ENCODE peak calls at places on chromosomes 4 and X, in nine cellular contexts. B is MCF 10A; L is NCI-H187; U is LoVo; P is stimulated activated CD4-positive, alpha-beta T cell treated with anti-CD3 and anti-CD28 coated beads, Interleukin-4, amount 100 ng/mL, for 1 hour; G is brain microvascular endothelial cell; D is renal cortical epithelial cell; S is MG63; Y is stimulated activated CD8-positive, alpha-beta memory T cell treated with anti-CD3 and anti-CD28 coated beads, Interleukin-4, amount 100 ng/mL, for 4 hours. K is an unnamed sample.

GRCh38 chr4:2260336-2261109 is 1.4 kb downstream of the MXD4 start:
- DNase-seq in B (no peak), L (no peak), U (no peak), P (peak), G (no peak), D (no peak), S (no peak), Y (no peak), K (peak)

GRCh38 chr4:3145251-3145908 is 70.9 kb downstream of the HTT start:
- DNase-seq in B (no peak), L (no peak), U (no peak), P (no peak), G (no peak), D (peak), S (no peak), Y (no peak), K (no peak)

GRCh38 chrX:68684291-68684918 is 36.9 kb downstream of the STARD8 start:
- DNase-seq in B (no peak), L (no peak), U (no peak), P (peak), G (no peak), D (no peak), S (no peak), Y (no peak), K (no peak)

GRCh38 chr4:68589790-68590189 is 13.7 kb upstream of the UGT2B17 start:
- DNase-seq in B (no peak), L (no peak), U (no peak), P (no peak), G (no peak), D (peak), S (no peak), Y (no peak), K (no peak)

GRCh38 chrX:129701624-129702069 is 37.1 kb upstream of the XPNPEP2 start:
- DNase-seq in B (no peak), L (no peak), U (no peak), P (no peak), G (peak), D (no peak), S (peak), Y (no peak), K (no peak)

GRCh38 chr4:10015140-10015753 is 6.0 kb downstream of the SLC2A9 start:
- DNase-seq in B (peak), L (peak), U (peak), P (no peak), G (peak), D (peak), S (peak), Y (no peak), K (no peak)

GRCh38 chr4:37873383-37873782 is 17.5 kb upstream of the TBC1D1 start:
- DNase-seq in B (peak), L (no peak), U (peak), P (no peak), G (peak), D (peak), S (no peak), Y (no peak), K (no peak)

GRCh38 chr4:70734168-70734954 is 12.6 kb downstream of the RUFY3 start:
- DNase-seq in B (peak), L (no peak), U (peak), P (no peak), G (peak), D (peak), S (peak), Y (no peak), K (peak)

GRCh38 chr4:120228086-120228485 is 161.4 kb upstream of the MAD2L1 start:
- DNase-seq in B (peak), L (no peak), U (no peak), P (no peak), G (no peak), D (peak), S (no peak), Y (no peak), K (no peak)

GRCh38 chrX:68685722-68686683 is 38.5 kb downstream of the STARD8 start:
- DNase-seq in B (no peak), L (no peak), U (no peak), P (peak), G (peak), D (peak), S (peak), Y (no peak), K (peak)

GRCh38 chrX:140034916-140035315 is 69.6 kb upstream of the CXorf66 start:
- DNase-seq in B (peak), L (no peak), U (no peak), P (no peak), G (no peak), D (no peak), S (no peak), Y (no peak), K (no peak)

GRCh38 chr4:128416921-128417320 is 129.3 kb upstream of the PGRMC2 start:
- DNase-seq in B (peak), L (no peak), U (no peak), P (no peak), G (peak), D (no peak), S (no peak), Y (no peak), K (no peak)

GRCh38 chrX:101430457-101431078 is 22.5 kb downstream of the HNRNPH2 start:
- DNase-seq in B (no peak), L (no peak), U (no peak), P (no peak), G (peak), D (peak), S (no peak), Y (no peak), K (no peak)

GRCh38 chr4:144374065-144374464 is 233.5 kb upstream of the GYPA start:
- DNase-seq in B (no peak), L (peak), U (no peak), P (no peak), G (no peak), D (no peak), S (no peak), Y (no peak), K (no peak)

GRCh38 chr4:41991916-41992767 is 1.8 kb downstream of the SLC30A9 start:
- DNase-seq in B (peak), L (no peak), U (peak), P (no peak), G (no peak), D (no peak), S (peak), Y (no peak), K (no peak)

GRCh38 chr4:81351653-81352455 is 119.9 kb downstream of the RASGEF1B start:
- DNase-seq in B (peak), L (peak), U (peak), P (peak), G (peak), D (peak), S (peak), Y (peak), K (peak)

GRCh38 chr4:73417973-73418372 is 13.9 kb downstream of the ALB start:
- DNase-seq in B (peak), L (no peak), U (no peak), P (no peak), G (peak), D (peak), S (no peak), Y (no peak), K (no peak)

GRCh38 chr4:24516926-24517325 is 67.4 kb downstream of the DHX15 start:
- DNase-seq in B (no peak), L (no peak), U (no peak), P (no peak), G (no peak), D (no peak), S (no peak), Y (no peak), K (no peak)

GRCh38 chrX:31604629-31605221 is 532.9 kb upstream of the FTHL17 start:
- DNase-seq in B (no peak), L (no peak), U (no peak), P (no peak), G (no peak), D (no peak), S (no peak), Y (no peak), K (no peak)

GRCh38 chr4:128353791-128354190 is 66.2 kb upstream of the PGRMC2 start:
- DNase-seq in B (peak), L (no peak), U (no peak), P (no peak), G (no peak), D (no peak), S (no peak), Y (no peak), K (no peak)

GRCh38 chrX:84188320-84188834 is 378 bp upstream of the RPS6KA6 start:
- DNase-seq in B (no peak), L (peak), U (no peak), P (peak), G (peak), D (peak), S (no peak), Y (no peak), K (peak)

GRCh38 chrX:18893536-18893935 is 90.4 kb downstream of the PHKA2 start:
- DNase-seq in B (no peak), L (no peak), U (no peak), P (no peak), G (no peak), D (no peak), S (no peak), Y (no peak), K (no peak)

GRCh38 chrX:153762636-153763173 is 1.3 kb upstream of the PLXNB3 start:
- DNase-seq in B (no peak), L (no peak), U (no peak), P (no peak), G (no peak), D (no peak), S (no peak), Y (no peak), K (no peak)

GRCh38 chr4:108601517-108601916 is 18.9 kb upstream of the RPL34 start:
- DNase-seq in B (no peak), L (no peak), U (no peak), P (no peak), G (no peak), D (no peak), S (no peak), Y (no peak), K (no peak)

GRCh38 chr4:82467442-82467841 is 37.1 kb downstream of the ENOPH1 start:
- DNase-seq in B (no peak), L (no peak), U (no peak), P (no peak), G (no peak), D (peak), S (no peak), Y (no peak), K (no peak)

GRCh38 chr4:19455196-19455595 is 796.5 kb upstream of the SLIT2 start:
- DNase-seq in B (no peak), L (no peak), U (no peak), P (no peak), G (no peak), D (no peak), S (no peak), Y (no peak), K (no peak)

GRCh38 chrX:155028749-155029360 is 2.2 kb downstream of the FUNDC2 start:
- DNase-seq in B (peak), L (no peak), U (no peak), P (no peak), G (peak), D (peak), S (no peak), Y (no peak), K (no peak)

GRCh38 chrX:18895157-18895952 is 88.6 kb downstream of the PHKA2 start:
- DNase-seq in B (peak), L (no peak), U (no peak), P (no peak), G (peak), D (no peak), S (no peak), Y (no peak), K (no peak)

GRCh38 chr4:76194325-76194724 is 19.3 kb downstream of the SCARB2 start:
- DNase-seq in B (peak), L (no peak), U (no peak), P (no peak), G (peak), D (peak), S (peak), Y (no peak), K (no peak)

GRCh38 chr4:47390438-47391125 is 72.9 kb downstream of the COMMD8 start:
- DNase-seq in B (no peak), L (no peak), U (no peak), P (no peak), G (peak), D (no peak), S (no peak), Y (no peak), K (no peak)

GRCh38 chrX:130336531-130336930 is 3.2 kb upstream of the SLC25A14 start:
- DNase-seq in B (no peak), L (no peak), U (no peak), P (no peak), G (no peak), D (no peak), S (no peak), Y (no peak), K (no peak)

GRCh38 chrX:153906126-153906917 is 1.8 kb downstream of the AVPR2 start:
- DNase-seq in B (no peak), L (no peak), U (no peak), P (no peak), G (no peak), D (no peak), S (no peak), Y (no peak), K (no peak)

GRCh38 chr4:7262134-7262533 is 69.8 kb downstream of the SORCS2 start:
- DNase-seq in B (no peak), L (no peak), U (no peak), P (no peak), G (no peak), D (no peak), S (no peak), Y (no peak), K (no peak)

GRCh38 chr4:140952709-140953108 is 180.6 kb downstream of the RNF150 start:
- DNase-seq in B (peak), L (no peak), U (no peak), P (no peak), G (peak), D (no peak), S (no peak), Y (no peak), K (no peak)

GRCh38 chr4:16952896-16953605 is 54.6 kb upstream of the LDB2 start:
- DNase-seq in B (no peak), L (no peak), U (no peak), P (no peak), G (no peak), D (no peak), S (no peak), Y (no peak), K (no peak)

GRCh38 chr4:138741778-138742377 is 273.7 kb upstream of the NOCT start:
- DNase-seq in B (no peak), L (no peak), U (no peak), P (no peak), G (no peak), D (no peak), S (no peak), Y (no peak), K (no peak)

GRCh38 chrX:41180194-41180902 is 95.1 kb downstream of the USP9X start:
- DNase-seq in B (peak), L (peak), U (peak), P (peak), G (peak), D (peak), S (peak), Y (no peak), K (peak)

GRCh38 chr4:168440442-168441264 is 39.6 kb downstream of the DDX60L start:
- DNase-seq in B (peak), L (no peak), U (peak), P (no peak), G (peak), D (peak), S (peak), Y (no peak), K (no peak)